ENCODE peak calls at places on chromosomes 2 and 18, in seven cellular contexts. O is colonic mucosa, C is cardiac muscle cell, M is esophagus squamous epithelium, K is tibial artery, U is endothelial cell of umbilical vein, T is GM06990. X is an unnamed sample.

GRCh38 chr2:238433941-238434845 is 7.5 kb downstream of the ASB1 start:
- DNase-seq in O (no peak), C (no peak), M (no peak), K (no peak), U (no peak), T (no peak), X (peak; percentile 68)

GRCh38 chr18:33596178-33596854 is 18.3 kb downstream of the ASXL3 start:
- DNase-seq in O (no peak), C (no peak), M (no peak), K (no peak), U (peak; percentile 90), T (no peak), X (peak; percentile 31)

GRCh38 chr2:190138032-190138431 is 75.5 kb upstream of the MSTN start:
- DNase-seq in O (no peak), C (no peak), M (no peak), K (no peak), U (no peak), T (no peak), X (no peak)

GRCh38 chr18:1488957-1489356 is 584.3 kb downstream of the ADCYAP1 start:
- DNase-seq in O (no peak), C (no peak), M (no peak), K (no peak), U (no peak), T (no peak), X (no peak)

GRCh38 chr18:72086421-72086820 is 457.7 kb downstream of the CBLN2 start:
- DNase-seq in O (no peak), C (peak; percentile 52), M (no peak), K (no peak), U (peak; percentile 39), T (no peak), X (peak; percentile 12)

GRCh38 chr2:71461304-71461671 is 7.9 kb downstream of the DYSF start:
- DNase-seq in O (no peak), C (no peak), M (no peak), K (no peak), U (no peak), T (no peak), X (no peak)

GRCh38 chr2:48527211-48527880 is 2.6 kb upstream of the STON1 start:
- DNase-seq in O (no peak), C (no peak), M (no peak), K (no peak), U (no peak), T (no peak), X (peak; percentile 47)

GRCh38 chr2:55175254-55176093 is 56.6 kb downstream of the CLHC1 start:
- DNase-seq in O (no peak), C (peak; percentile 50), M (no peak), K (no peak), U (peak; percentile 70), T (no peak), X (peak; percentile 54)

GRCh38 chr18:8478166-8478967 is 130.9 kb upstream of the RAB12 start:
- DNase-seq in O (peak; percentile 67), C (peak; percentile 76), M (no peak), K (no peak), U (peak; percentile 55), T (peak; percentile 30), X (peak; percentile 69)

GRCh38 chr18:45423664-45424063 is 191.6 kb upstream of the SLC14A2 start:
- DNase-seq in O (no peak), C (no peak), M (no peak), K (no peak), U (no peak), T (no peak), X (no peak)

GRCh38 chr2:100418563-100418962 is 1.1 kb upstream of the CHST10 start:
- DNase-seq in O (no peak), C (no peak), M (no peak), K (no peak), U (no peak), T (no peak), X (no peak)

GRCh38 chr2:100416397-100416938 is 1.0 kb downstream of the CHST10 start:
- DNase-seq in O (no peak), C (no peak), M (no peak), K (no peak), U (no peak), T (no peak), X (no peak)

GRCh38 chr2:100413586-100413985 is 3.9 kb downstream of the CHST10 start:
- DNase-seq in O (no peak), C (no peak), M (no peak), K (no peak), U (no peak), T (no peak), X (no peak)

GRCh38 chr2:100417745-100418090 is 250 bp upstream of the CHST10 start:
- DNase-seq in O (no peak), C (no peak), M (no peak), K (no peak), U (no peak), T (no peak), X (no peak)

DNA sequence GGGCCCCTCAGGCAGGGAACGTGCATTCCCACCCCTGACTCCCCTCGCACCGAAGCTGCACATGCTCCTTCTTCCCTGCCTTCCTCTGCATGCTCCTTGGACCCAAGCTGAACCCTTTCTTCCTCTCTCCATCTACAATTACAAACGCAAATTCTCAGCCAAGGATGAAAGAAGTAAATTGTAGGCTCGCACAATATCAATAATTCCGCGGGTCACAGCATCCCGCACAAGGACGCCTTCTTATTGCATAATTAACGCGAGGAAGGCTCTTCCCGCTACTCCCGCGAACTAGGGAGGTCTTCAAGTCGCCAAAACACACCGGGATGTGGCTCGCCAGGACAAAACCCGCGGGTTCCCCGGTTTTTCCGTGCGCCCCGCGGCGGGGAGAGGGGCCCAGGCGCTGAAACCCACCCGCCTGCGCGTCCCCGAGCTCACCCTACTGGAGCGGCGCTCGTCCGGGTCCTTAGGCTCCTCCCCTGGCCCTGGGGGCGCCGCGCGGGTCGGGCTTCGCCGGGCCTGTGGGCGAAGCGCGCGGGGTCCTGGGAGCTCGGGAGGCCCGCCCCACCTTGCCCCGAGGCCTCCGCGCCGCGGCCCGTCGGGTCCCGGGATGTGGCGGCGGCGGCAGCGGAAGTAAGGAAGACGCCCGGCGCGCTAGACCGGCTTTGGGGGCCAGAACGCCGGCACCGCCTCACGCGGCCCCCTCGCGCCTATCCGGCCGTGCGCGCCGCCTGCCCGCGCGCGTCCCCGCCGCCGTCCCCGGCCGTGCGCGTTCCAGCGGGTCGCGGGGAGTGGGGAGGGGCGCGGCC is at the start of gene CHST10:
- DNase-seq in O (peak; percentile 24), C (peak; percentile 89), M (no peak), K (peak; percentile 70), U (peak; percentile 66), T (peak; percentile 81), X (peak; percentile 42)
- TF ChIP-seq CTCF in O (no peak), C (no peak), M (no peak), K (no peak), U (no peak), T (no peak), X (no peak)

DNA sequence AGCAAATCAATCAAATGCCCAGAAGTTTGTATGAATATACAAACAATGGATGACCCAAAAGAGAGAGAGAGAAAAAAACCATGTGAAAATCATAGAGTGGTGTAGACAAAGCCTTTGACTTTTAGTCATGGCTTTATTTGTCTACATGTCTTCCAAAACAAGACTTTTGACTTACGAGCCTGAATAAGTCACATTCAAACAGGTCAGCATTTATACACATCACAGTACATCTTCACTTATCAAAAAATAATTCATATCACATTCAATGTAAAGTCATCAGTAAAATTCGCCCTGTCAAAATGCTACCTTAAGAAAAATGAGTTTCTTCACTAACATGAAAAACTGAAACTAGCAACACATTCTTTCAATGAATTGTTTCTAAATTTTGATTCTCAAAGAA is 1.9 kb downstream of the IFIH1 start:
- DNase-seq in O (no peak), C (no peak), M (no peak), K (no peak), U (no peak), T (no peak), X (no peak)
- H3K4me3 ChIP-seq in O (no peak overlapping the region), C (no peak overlapping the region), M (peak overlapping the region; percentile 81), K (peak overlapping the region; percentile 77), U (no peak overlapping the region), T (peak overlapping the region; percentile 100), X (no peak overlapping the region)

GRCh38 chr18:12236934-12237832 is 17.0 kb upstream of the CIDEA start:
- DNase-seq in O (peak; percentile 75), C (peak; percentile 79), M (no peak), K (peak; percentile 74), U (peak; percentile 63), T (peak; percentile 70), X (peak; percentile 79)
- TF ChIP-seq CTCF in O (peak; percentile 82), C (peak; percentile 95), M (peak; percentile 85), K (peak; percentile 88), U (peak; percentile 99), T (peak; percentile 96), X (peak; percentile 86)

GRCh38 chr18:11516988-11517630 is 92.3 kb upstream of the SLC35G4 start:
- DNase-seq in O (no peak), C (no peak), M (no peak), K (no peak), U (no peak), T (no peak), X (no peak)

GRCh38 chr18:11514267-11514666 is 95.1 kb upstream of the SLC35G4 start:
- DNase-seq in O (no peak), C (no peak), M (no peak), K (no peak), U (no peak), T (no peak), X (no peak)

GRCh38 chr18:11506871-11507270 is 102.5 kb upstream of the SLC35G4 start:
- DNase-seq in O (no peak), C (no peak), M (no peak), K (no peak), U (no peak), T (no peak), X (no peak)

GRCh38 chr18:11511434-11512095 is 97.8 kb upstream of the SLC35G4 start:
- DNase-seq in O (no peak), C (no peak), M (no peak), K (no peak), U (no peak), T (peak; percentile 33), X (no peak)

GRCh38 chr18:11512096-11513030 is 97.0 kb upstream of the SLC35G4 start:
- DNase-seq in O (no peak), C (no peak), M (no peak), K (no peak), U (no peak), T (no peak), X (no peak)
- H3K4me3 ChIP-seq in O (no peak overlapping the region), C (no peak overlapping the region), M (no peak overlapping the region), K (no peak overlapping the region), U (no peak overlapping the region), T (no peak overlapping the region), X (no peak overlapping the region)

DNA sequence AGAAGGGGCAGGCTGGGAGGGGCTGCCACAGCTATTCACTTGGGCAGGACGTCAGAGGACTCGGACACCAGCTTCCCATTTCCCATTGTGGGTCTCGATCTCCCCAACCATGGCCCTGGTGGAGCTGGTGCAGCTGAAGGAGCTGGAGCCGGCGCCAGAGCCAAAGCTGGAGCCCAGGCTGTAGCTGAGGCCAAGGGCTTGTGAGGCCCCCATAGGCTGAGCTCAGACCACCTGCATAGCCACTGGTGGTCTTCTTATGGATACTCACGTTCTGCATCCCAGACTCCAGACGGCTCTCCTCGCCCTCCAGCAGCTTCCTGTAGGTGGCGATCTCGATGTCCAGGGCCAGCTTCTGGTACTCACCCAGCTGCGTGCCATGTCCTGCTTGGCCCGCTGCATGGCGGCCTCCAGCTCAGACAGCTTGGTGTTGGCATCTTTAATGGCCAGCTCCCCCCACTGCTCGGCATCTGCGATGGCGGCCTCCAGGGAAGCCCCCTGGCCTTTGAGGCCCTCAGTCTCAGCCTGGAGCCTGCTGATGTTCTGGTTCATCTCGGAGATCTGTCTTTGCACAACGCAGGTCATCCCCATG is 6.0 kb upstream of the CDK5R2 start:
- DNase-seq in O (no peak), C (no peak), M (no peak), K (no peak), U (no peak), T (no peak), X (no peak)
- TF ChIP-seq CTCF in O (no peak), C (peak; percentile 14), M (no peak), K (no peak), U (peak; percentile 13), T (peak; percentile 30), X (no peak)

X was measured in foreskin fibroblast.